ENCODE peak calls at places on chromosomes 1 and 21, in seven cellular contexts. One of them, this sample, is unnamed.

GRCh38 chr1:24505816-24506215 is 3.2 kb downstream of the RCAN3 start:
- DNase-seq in NB4: no peak
- DNase-seq in lung microvascular endothelial cell: no peak
- DNase-seq in NCI-H345: no peak
- DNase-seq in AG04450: no peak
- DNase-seq in central memory CD8-positive, alpha-beta T cell: no peak
- DNase-seq in activated CD4-positive, alpha-beta T cell treated with anti-CD3 and anti-CD28 coated beads, Interleukin-2, amount 10 ng/mL, durations not matched to agents 7 days and 5 days: no peak
- DNase-seq in this sample: no peak

GRCh38 chr1:41482906-41483895 is 1.3 kb downstream of the EDN2 start:
- DNase-seq in NB4: no peak
- DNase-seq in lung microvascular endothelial cell: no peak
- DNase-seq in NCI-H345: peak; percentile 28
- DNase-seq in AG04450: no peak
- DNase-seq in central memory CD8-positive, alpha-beta T cell: no peak
- DNase-seq in activated CD4-positive, alpha-beta T cell treated with anti-CD3 and anti-CD28 coated beads, Interleukin-2, amount 10 ng/mL, durations not matched to agents 7 days and 5 days: no peak
- DNase-seq in this sample: no peak

GRCh38 chr1:152034654-152035405 is 2.0 kb downstream of the S100A11 start:
- DNase-seq in NB4: peak; percentile 77
- DNase-seq in lung microvascular endothelial cell: peak; percentile 20
- DNase-seq in NCI-H345: no peak
- DNase-seq in AG04450: no peak
- DNase-seq in central memory CD8-positive, alpha-beta T cell: peak; percentile 42
- DNase-seq in activated CD4-positive, alpha-beta T cell treated with anti-CD3 and anti-CD28 coated beads, Interleukin-2, amount 10 ng/mL, durations not matched to agents 7 days and 5 days: peak; percentile 73
- DNase-seq in this sample: no peak

GRCh38 chr1:109274533-109275476 is 8.1 kb downstream of the PSRC1 start:
- DNase-seq in NB4: no peak
- DNase-seq in lung microvascular endothelial cell: no peak
- DNase-seq in NCI-H345: peak; percentile 56
- DNase-seq in AG04450: no peak
- DNase-seq in central memory CD8-positive, alpha-beta T cell: no peak
- DNase-seq in activated CD4-positive, alpha-beta T cell treated with anti-CD3 and anti-CD28 coated beads, Interleukin-2, amount 10 ng/mL, durations not matched to agents 7 days and 5 days: no peak
- DNase-seq in this sample: no peak

GRCh38 chr1:26913754-26914619 is at the start of gene NR0B2:
- DNase-seq in NB4: no peak
- DNase-seq in lung microvascular endothelial cell: peak; percentile 17
- DNase-seq in NCI-H345: peak; percentile 97
- DNase-seq in AG04450: no peak
- DNase-seq in central memory CD8-positive, alpha-beta T cell: no peak
- DNase-seq in activated CD4-positive, alpha-beta T cell treated with anti-CD3 and anti-CD28 coated beads, Interleukin-2, amount 10 ng/mL, durations not matched to agents 7 days and 5 days: no peak
- DNase-seq in this sample: no peak

GRCh38 chr1:88985033-88985432 is 7.4 kb downstream of the KYAT3 start:
- DNase-seq in NB4: no peak
- DNase-seq in lung microvascular endothelial cell: peak; percentile 77
- DNase-seq in NCI-H345: peak; percentile 85
- DNase-seq in AG04450: peak; percentile 59
- DNase-seq in central memory CD8-positive, alpha-beta T cell: no peak
- DNase-seq in activated CD4-positive, alpha-beta T cell treated with anti-CD3 and anti-CD28 coated beads, Interleukin-2, amount 10 ng/mL, durations not matched to agents 7 days and 5 days: no peak
- DNase-seq in this sample: no peak

GRCh38 chr1:177884499-177885021 is 85.3 kb downstream of the SEC16B start:
- DNase-seq in NB4: no peak
- DNase-seq in lung microvascular endothelial cell: no peak
- DNase-seq in NCI-H345: peak; percentile 20
- DNase-seq in AG04450: no peak
- DNase-seq in central memory CD8-positive, alpha-beta T cell: no peak
- DNase-seq in activated CD4-positive, alpha-beta T cell treated with anti-CD3 and anti-CD28 coated beads, Interleukin-2, amount 10 ng/mL, durations not matched to agents 7 days and 5 days: no peak
- DNase-seq in this sample: no peak

GRCh38 chr1:25871704-25872494 is 3.6 kb downstream of the PAQR7 start:
- DNase-seq in NB4: no peak
- DNase-seq in lung microvascular endothelial cell: no peak
- DNase-seq in NCI-H345: no peak
- DNase-seq in AG04450: no peak
- DNase-seq in central memory CD8-positive, alpha-beta T cell: no peak
- DNase-seq in activated CD4-positive, alpha-beta T cell treated with anti-CD3 and anti-CD28 coated beads, Interleukin-2, amount 10 ng/mL, durations not matched to agents 7 days and 5 days: no peak
- DNase-seq in this sample: no peak

GRCh38 chr1:31879981-31880608 is 58.1 kb downstream of the PTP4A2 start:
- DNase-seq in NB4: no peak
- DNase-seq in lung microvascular endothelial cell: no peak
- DNase-seq in NCI-H345: no peak
- DNase-seq in AG04450: no peak
- DNase-seq in central memory CD8-positive, alpha-beta T cell: no peak
- DNase-seq in activated CD4-positive, alpha-beta T cell treated with anti-CD3 and anti-CD28 coated beads, Interleukin-2, amount 10 ng/mL, durations not matched to agents 7 days and 5 days: no peak
- DNase-seq in this sample: no peak

GRCh38 chr1:34929497-34929852 is at the start of gene DLGAP3:
- DNase-seq in NB4: no peak
- DNase-seq in lung microvascular endothelial cell: no peak
- DNase-seq in NCI-H345: peak; percentile 78
- DNase-seq in AG04450: no peak
- DNase-seq in central memory CD8-positive, alpha-beta T cell: no peak
- DNase-seq in activated CD4-positive, alpha-beta T cell treated with anti-CD3 and anti-CD28 coated beads, Interleukin-2, amount 10 ng/mL, durations not matched to agents 7 days and 5 days: no peak
- DNase-seq in this sample: no peak

GRCh38 chr1:206496131-206496793 is 11.1 kb upstream of the RASSF5 start:
- DNase-seq in NB4: peak; percentile 62
- DNase-seq in lung microvascular endothelial cell: peak; percentile 28
- DNase-seq in NCI-H345: peak; percentile 44
- DNase-seq in AG04450: no peak
- DNase-seq in central memory CD8-positive, alpha-beta T cell: no peak
- DNase-seq in activated CD4-positive, alpha-beta T cell treated with anti-CD3 and anti-CD28 coated beads, Interleukin-2, amount 10 ng/mL, durations not matched to agents 7 days and 5 days: no peak
- DNase-seq in this sample: no peak

GRCh38 chr1:64245495-64245894 is 42.1 kb downstream of the UBE2U start:
- DNase-seq in NB4: peak; percentile 18
- DNase-seq in lung microvascular endothelial cell: no peak
- DNase-seq in NCI-H345: no peak
- DNase-seq in AG04450: no peak
- DNase-seq in central memory CD8-positive, alpha-beta T cell: no peak
- DNase-seq in activated CD4-positive, alpha-beta T cell treated with anti-CD3 and anti-CD28 coated beads, Interleukin-2, amount 10 ng/mL, durations not matched to agents 7 days and 5 days: no peak
- DNase-seq in this sample: no peak

GRCh38 chr1:228092342-228093049 is 10.0 kb downstream of the ARF1 start:
- DNase-seq in NB4: no peak
- DNase-seq in lung microvascular endothelial cell: no peak
- DNase-seq in NCI-H345: no peak
- DNase-seq in AG04450: no peak
- DNase-seq in central memory CD8-positive, alpha-beta T cell: no peak
- DNase-seq in activated CD4-positive, alpha-beta T cell treated with anti-CD3 and anti-CD28 coated beads, Interleukin-2, amount 10 ng/mL, durations not matched to agents 7 days and 5 days: no peak
- DNase-seq in this sample: no peak

GRCh38 chr1:14842891-14843290 is 244.4 kb downstream of the KAZN start:
- DNase-seq in NB4: no peak
- DNase-seq in lung microvascular endothelial cell: no peak
- DNase-seq in NCI-H345: no peak
- DNase-seq in AG04450: peak; percentile 26
- DNase-seq in central memory CD8-positive, alpha-beta T cell: no peak
- DNase-seq in activated CD4-positive, alpha-beta T cell treated with anti-CD3 and anti-CD28 coated beads, Interleukin-2, amount 10 ng/mL, durations not matched to agents 7 days and 5 days: no peak
- DNase-seq in this sample: no peak

GRCh38 chr1:64155285-64155684 is 48.1 kb upstream of the UBE2U start:
- DNase-seq in NB4: no peak
- DNase-seq in lung microvascular endothelial cell: no peak
- DNase-seq in NCI-H345: no peak
- DNase-seq in AG04450: no peak
- DNase-seq in central memory CD8-positive, alpha-beta T cell: no peak
- DNase-seq in activated CD4-positive, alpha-beta T cell treated with anti-CD3 and anti-CD28 coated beads, Interleukin-2, amount 10 ng/mL, durations not matched to agents 7 days and 5 days: no peak
- DNase-seq in this sample: no peak

GRCh38 chr1:12232221-12232620 is 2.4 kb downstream of the VPS13D start:
- DNase-seq in NB4: no peak
- DNase-seq in lung microvascular endothelial cell: no peak
- DNase-seq in NCI-H345: peak; percentile 3
- DNase-seq in AG04450: no peak
- DNase-seq in central memory CD8-positive, alpha-beta T cell: no peak
- DNase-seq in activated CD4-positive, alpha-beta T cell treated with anti-CD3 and anti-CD28 coated beads, Interleukin-2, amount 10 ng/mL, durations not matched to agents 7 days and 5 days: no peak
- DNase-seq in this sample: no peak

GRCh38 chr1:2429780-2430591 is 17.6 kb upstream of the PEX10 start:
- DNase-seq in NB4: peak; percentile 39
- DNase-seq in lung microvascular endothelial cell: no peak
- DNase-seq in NCI-H345: no peak
- DNase-seq in AG04450: no peak
- DNase-seq in central memory CD8-positive, alpha-beta T cell: no peak
- DNase-seq in activated CD4-positive, alpha-beta T cell treated with anti-CD3 and anti-CD28 coated beads, Interleukin-2, amount 10 ng/mL, durations not matched to agents 7 days and 5 days: no peak
- DNase-seq in this sample: no peak

GRCh38 chr1:110645172-110645571 is 29.6 kb downstream of the KCNA3 start:
- DNase-seq in NB4: no peak
- DNase-seq in lung microvascular endothelial cell: no peak
- DNase-seq in NCI-H345: no peak
- DNase-seq in AG04450: no peak
- DNase-seq in central memory CD8-positive, alpha-beta T cell: no peak
- DNase-seq in activated CD4-positive, alpha-beta T cell treated with anti-CD3 and anti-CD28 coated beads, Interleukin-2, amount 10 ng/mL, durations not matched to agents 7 days and 5 days: no peak
- DNase-seq in this sample: no peak

GRCh38 chr1:192527950-192528349 is 47.6 kb upstream of the RGS1 start:
- DNase-seq in NB4: no peak
- DNase-seq in lung microvascular endothelial cell: no peak
- DNase-seq in NCI-H345: no peak
- DNase-seq in AG04450: no peak
- DNase-seq in central memory CD8-positive, alpha-beta T cell: no peak
- DNase-seq in activated CD4-positive, alpha-beta T cell treated with anti-CD3 and anti-CD28 coated beads, Interleukin-2, amount 10 ng/mL, durations not matched to agents 7 days and 5 days: no peak
- DNase-seq in this sample: no peak

GRCh38 chr21:34593954-34594531 is 20.9 kb downstream of the RCAN1 start:
- DNase-seq in NB4: no peak
- DNase-seq in lung microvascular endothelial cell: peak; percentile 85
- DNase-seq in NCI-H345: peak; percentile 57
- DNase-seq in AG04450: no peak
- DNase-seq in central memory CD8-positive, alpha-beta T cell: no peak
- DNase-seq in activated CD4-positive, alpha-beta T cell treated with anti-CD3 and anti-CD28 coated beads, Interleukin-2, amount 10 ng/mL, durations not matched to agents 7 days and 5 days: no peak
- DNase-seq in this sample: no peak

GRCh38 chr1:70767377-70767776 is 280.2 kb downstream of the PTGER3 start:
- DNase-seq in NB4: no peak
- DNase-seq in lung microvascular endothelial cell: no peak
- DNase-seq in NCI-H345: no peak
- DNase-seq in AG04450: no peak
- DNase-seq in central memory CD8-positive, alpha-beta T cell: no peak
- DNase-seq in activated CD4-positive, alpha-beta T cell treated with anti-CD3 and anti-CD28 coated beads, Interleukin-2, amount 10 ng/mL, durations not matched to agents 7 days and 5 days: no peak
- DNase-seq in this sample: no peak

GRCh38 chr1:111227434-111227833 is at the start of gene CHI3L2:
- DNase-seq in NB4: no peak
- DNase-seq in lung microvascular endothelial cell: no peak
- DNase-seq in NCI-H345: no peak
- DNase-seq in AG04450: no peak
- DNase-seq in central memory CD8-positive, alpha-beta T cell: no peak
- DNase-seq in activated CD4-positive, alpha-beta T cell treated with anti-CD3 and anti-CD28 coated beads, Interleukin-2, amount 10 ng/mL, durations not matched to agents 7 days and 5 days: no peak
- DNase-seq in this sample: no peak

GRCh38 chr1:28326980-28327379 is 1.9 kb upstream of the MED18 start:
- DNase-seq in NB4: peak; percentile 46
- DNase-seq in lung microvascular endothelial cell: no peak
- DNase-seq in NCI-H345: no peak
- DNase-seq in AG04450: no peak
- DNase-seq in central memory CD8-positive, alpha-beta T cell: no peak
- DNase-seq in activated CD4-positive, alpha-beta T cell treated with anti-CD3 and anti-CD28 coated beads, Interleukin-2, amount 10 ng/mL, durations not matched to agents 7 days and 5 days: no peak
- DNase-seq in this sample: no peak

GRCh38 chr1:172070055-172070454 is 228.8 kb downstream of the DNM3 start:
- DNase-seq in NB4: no peak
- DNase-seq in lung microvascular endothelial cell: no peak
- DNase-seq in NCI-H345: no peak
- DNase-seq in AG04450: no peak
- DNase-seq in central memory CD8-positive, alpha-beta T cell: no peak
- DNase-seq in activated CD4-positive, alpha-beta T cell treated with anti-CD3 and anti-CD28 coated beads, Interleukin-2, amount 10 ng/mL, durations not matched to agents 7 days and 5 days: no peak
- DNase-seq in this sample: no peak

GRCh38 chr1:19390901-19391595 is 78.9 kb downstream of the SLC66A1 start:
- DNase-seq in NB4: peak; percentile 45
- DNase-seq in lung microvascular endothelial cell: peak; percentile 81
- DNase-seq in NCI-H345: peak; percentile 9
- DNase-seq in AG04450: peak; percentile 64
- DNase-seq in central memory CD8-positive, alpha-beta T cell: peak; percentile 57
- DNase-seq in activated CD4-positive, alpha-beta T cell treated with anti-CD3 and anti-CD28 coated beads, Interleukin-2, amount 10 ng/mL, durations not matched to agents 7 days and 5 days: peak; percentile 78
- DNase-seq in this sample: peak; percentile 37

GRCh38 chr21:35226302-35226701 is 177.2 kb upstream of the RUNX1 start:
- DNase-seq in NB4: no peak
- DNase-seq in lung microvascular endothelial cell: no peak
- DNase-seq in NCI-H345: no peak
- DNase-seq in AG04450: no peak
- DNase-seq in central memory CD8-positive, alpha-beta T cell: no peak
- DNase-seq in activated CD4-positive, alpha-beta T cell treated with anti-CD3 and anti-CD28 coated beads, Interleukin-2, amount 10 ng/mL, durations not matched to agents 7 days and 5 days: no peak
- DNase-seq in this sample: no peak

GRCh38 chr1:36966242-36966641 is 68.1 kb downstream of the GRIK3 start:
- DNase-seq in NB4: peak; percentile 27
- DNase-seq in lung microvascular endothelial cell: peak; percentile 44
- DNase-seq in NCI-H345: no peak
- DNase-seq in AG04450: no peak
- DNase-seq in central memory CD8-positive, alpha-beta T cell: no peak
- DNase-seq in activated CD4-positive, alpha-beta T cell treated with anti-CD3 and anti-CD28 coated beads, Interleukin-2, amount 10 ng/mL, durations not matched to agents 7 days and 5 days: peak; percentile 12
- DNase-seq in this sample: no peak

GRCh38 chr1:15758953-15759661 is 512 bp downstream of the FBLIM1 start:
- DNase-seq in NB4: no peak
- DNase-seq in lung microvascular endothelial cell: no peak
- DNase-seq in NCI-H345: no peak
- DNase-seq in AG04450: no peak
- DNase-seq in central memory CD8-positive, alpha-beta T cell: no peak
- DNase-seq in activated CD4-positive, alpha-beta T cell treated with anti-CD3 and anti-CD28 coated beads, Interleukin-2, amount 10 ng/mL, durations not matched to agents 7 days and 5 days: no peak
- DNase-seq in this sample: no peak

GRCh38 chr1:61491497-61491896 is 233.4 kb downstream of the TM2D1 start:
- DNase-seq in NB4: no peak
- DNase-seq in lung microvascular endothelial cell: no peak
- DNase-seq in NCI-H345: no peak
- DNase-seq in AG04450: no peak
- DNase-seq in central memory CD8-positive, alpha-beta T cell: no peak
- DNase-seq in activated CD4-positive, alpha-beta T cell treated with anti-CD3 and anti-CD28 coated beads, Interleukin-2, amount 10 ng/mL, durations not matched to agents 7 days and 5 days: no peak
- DNase-seq in this sample: no peak

GRCh38 chr21:35227774-35228173 is 178.7 kb upstream of the RUNX1 start:
- DNase-seq in NB4: no peak
- DNase-seq in lung microvascular endothelial cell: no peak
- DNase-seq in NCI-H345: peak; percentile 95
- DNase-seq in AG04450: no peak
- DNase-seq in central memory CD8-positive, alpha-beta T cell: no peak
- DNase-seq in activated CD4-positive, alpha-beta T cell treated with anti-CD3 and anti-CD28 coated beads, Interleukin-2, amount 10 ng/mL, durations not matched to agents 7 days and 5 days: no peak
- DNase-seq in this sample: no peak

GRCh38 chr21:39611547-39612190 is 1.1 kb upstream of the B3GALT5 start:
- DNase-seq in NB4: no peak
- DNase-seq in lung microvascular endothelial cell: no peak
- DNase-seq in NCI-H345: peak; percentile 67
- DNase-seq in AG04450: no peak
- DNase-seq in central memory CD8-positive, alpha-beta T cell: no peak
- DNase-seq in activated CD4-positive, alpha-beta T cell treated with anti-CD3 and anti-CD28 coated beads, Interleukin-2, amount 10 ng/mL, durations not matched to agents 7 days and 5 days: no peak
- DNase-seq in this sample: no peak

GRCh38 chr21:30186242-30186641 is 19.6 kb upstream of the CLDN17 start:
- DNase-seq in NB4: no peak
- DNase-seq in lung microvascular endothelial cell: no peak
- DNase-seq in NCI-H345: no peak
- DNase-seq in AG04450: no peak
- DNase-seq in central memory CD8-positive, alpha-beta T cell: no peak
- DNase-seq in activated CD4-positive, alpha-beta T cell treated with anti-CD3 and anti-CD28 coated beads, Interleukin-2, amount 10 ng/mL, durations not matched to agents 7 days and 5 days: no peak
- DNase-seq in this sample: no peak

GRCh38 chr1:169545472-169545871 is 40.8 kb downstream of the F5 start:
- DNase-seq in NB4: no peak
- DNase-seq in lung microvascular endothelial cell: no peak
- DNase-seq in NCI-H345: no peak
- DNase-seq in AG04450: no peak
- DNase-seq in central memory CD8-positive, alpha-beta T cell: no peak
- DNase-seq in activated CD4-positive, alpha-beta T cell treated with anti-CD3 and anti-CD28 coated beads, Interleukin-2, amount 10 ng/mL, durations not matched to agents 7 days and 5 days: no peak
- DNase-seq in this sample: no peak

GRCh38 chr1:38860464-38860816 is 868 bp upstream of the RRAGC start:
- DNase-seq in NB4: no peak
- DNase-seq in lung microvascular endothelial cell: no peak
- DNase-seq in NCI-H345: no peak
- DNase-seq in AG04450: no peak
- DNase-seq in central memory CD8-positive, alpha-beta T cell: no peak
- DNase-seq in activated CD4-positive, alpha-beta T cell treated with anti-CD3 and anti-CD28 coated beads, Interleukin-2, amount 10 ng/mL, durations not matched to agents 7 days and 5 days: no peak
- DNase-seq in this sample: no peak

GRCh38 chr1:181353526-181353925 is 129.8 kb upstream of the CACNA1E start:
- DNase-seq in NB4: no peak
- DNase-seq in lung microvascular endothelial cell: no peak
- DNase-seq in NCI-H345: no peak
- DNase-seq in AG04450: no peak
- DNase-seq in central memory CD8-positive, alpha-beta T cell: no peak
- DNase-seq in activated CD4-positive, alpha-beta T cell treated with anti-CD3 and anti-CD28 coated beads, Interleukin-2, amount 10 ng/mL, durations not matched to agents 7 days and 5 days: no peak
- DNase-seq in this sample: no peak

This sample was measured in activated naive CD4-positive, alpha-beta T cell.